ENCODE peak calls at places on chromosomes 5 and 9, in nine cellular contexts. G is left ventricle myocardium inferior, M is tibial nerve, F is fibroblast of lung, L is IMR-90, O is ovary, A is brain microvascular endothelial cell, W is bronchial epithelial cell, C is PC-3. V is an unnamed sample. For H3K27me3, the result is how much of the 10 kb centered on the place peaks cover.

GRCh38 chr9:2153599-2154217 is 138.6 kb downstream of the SMARCA2 start:
- DNase-seq in G (no peak), M (no peak), F (no peak), L (no peak), O (no peak), A (no peak), W (peak), C (no peak), V (no peak)

GRCh38 chr5:135127604-135128240 is 93.7 kb upstream of the PITX1 start:
- DNase-seq in G (no peak), M (no peak), F (peak), L (peak), O (no peak), A (peak), W (peak), C (peak), V (peak)

GRCh38 chr9:100104314-100104713 is 5.3 kb downstream of the INVS start:
- DNase-seq in G (no peak), M (no peak), F (no peak), L (peak), O (no peak), A (peak), W (peak), C (peak), V (no peak)

GRCh38 chr9:131682261-131682660 is 57.6 kb downstream of the RAPGEF1 start:
- DNase-seq in G (no peak), M (no peak), F (no peak), L (no peak), O (no peak), A (no peak), W (no peak), C (no peak), V (no peak)

GRCh38 chr5:40333459-40334241 is 346.1 kb upstream of the PTGER4 start:
- DNase-seq in G (no peak), M (no peak), F (peak), L (peak), O (no peak), A (peak), W (peak), C (peak), V (no peak)

GRCh38 chr9:37239921-37240320 is 119.5 kb downstream of the ZCCHC7 start:
- DNase-seq in G (no peak), M (no peak), F (no peak), L (no peak), O (no peak), A (no peak), W (no peak), C (no peak), V (no peak)

GRCh38 chr5:10352404-10353240 is 873 bp upstream of the MARCHF6 start:
- DNase-seq in G (no peak), M (no peak), F (peak), L (peak), O (no peak), A (peak), W (no peak), C (peak), V (no peak)

GRCh38 chr9:72354704-72355103 is 10.3 kb downstream of the ZFAND5 start:
- DNase-seq in G (no peak), M (no peak), F (no peak), L (no peak), O (no peak), A (no peak), W (no peak), C (no peak), V (no peak)

GRCh38 chr5:98639258-98639657 is 134.2 kb upstream of the RGMB start:
- DNase-seq in G (no peak), M (no peak), F (no peak), L (no peak), O (no peak), A (no peak), W (no peak), C (no peak), V (no peak)

GRCh38 chr5:16508730-16509531 is 43.3 kb upstream of the ZNF622 start:
- DNase-seq in G (peak), M (peak), F (no peak), L (no peak), O (peak), A (no peak), W (peak), C (peak), V (peak)

GRCh38 chr9:17656889-17657288 is 78.0 kb downstream of the SH3GL2 start:
- DNase-seq in G (no peak), M (no peak), F (no peak), L (no peak), O (no peak), A (no peak), W (no peak), C (no peak), V (no peak)

GRCh38 chr9:27379311-27380236 is 82.6 kb upstream of the EQTN start:
- DNase-seq in G (no peak), M (no peak), F (no peak), L (no peak), O (no peak), A (no peak), W (no peak), C (no peak), V (no peak)

GRCh38 chr5:42636425-42636824 is 120.2 kb upstream of the CCDC152 start:
- DNase-seq in G (no peak), M (no peak), F (peak), L (no peak), O (no peak), A (no peak), W (peak), C (peak), V (no peak)

GRCh38 chr9:114784721-114785253 is 21.1 kb downstream of the TNFSF15 start:
- DNase-seq in G (no peak), M (no peak), F (no peak), L (no peak), O (no peak), A (no peak), W (no peak), C (no peak), V (no peak)

GRCh38 chr9:126421567-126422428 is 95.2 kb downstream of the MVB12B start:
- DNase-seq in G (no peak), M (no peak), F (no peak), L (no peak), O (no peak), A (no peak), W (no peak), C (no peak), V (no peak)

GRCh38 chr5:151456321-151456940 is 9.0 kb downstream of the SLC36A1 start:
- DNase-seq in G (no peak), M (no peak), F (no peak), L (no peak), O (no peak), A (no peak), W (no peak), C (no peak), V (no peak)

GRCh38 chr9:135158572-135158937 is 71.1 kb downstream of the OLFM1 start:
- DNase-seq in G (no peak), M (no peak), F (no peak), L (no peak), O (no peak), A (no peak), W (no peak), C (no peak), V (no peak)

GRCh38 chr5:131496400-131496713 is 138.7 kb downstream of the RAPGEF6 start:
- DNase-seq in G (no peak), M (no peak), F (no peak), L (no peak), O (no peak), A (no peak), W (no peak), C (no peak), V (no peak)

GRCh38 chr5:16935271-16936149 is 578 bp downstream of the MYO10 start:
- DNase-seq in G (no peak), M (peak), F (peak), L (no peak), O (peak), A (no peak), W (peak), C (peak), V (peak)

GRCh38 chr9:33142531-33142930 is 24.6 kb downstream of the B4GALT1 start:
- DNase-seq in G (no peak), M (no peak), F (no peak), L (no peak), O (no peak), A (no peak), W (no peak), C (no peak), V (no peak)

GRCh38 chr5:10853144-10853543 is 92.1 kb upstream of the DAP start:
- DNase-seq in G (no peak), M (no peak), F (no peak), L (no peak), O (no peak), A (no peak), W (no peak), C (no peak), V (no peak)

GRCh38 chr5:36688722-36689121 is 82.3 kb downstream of the SLC1A3 start:
- DNase-seq in G (no peak), M (no peak), F (no peak), L (peak), O (no peak), A (no peak), W (peak), C (peak), V (no peak)

GRCh38 chr9:3863114-3863528 is 337.3 kb upstream of the RFX3 start:
- DNase-seq in G (no peak), M (peak), F (peak), L (peak), O (no peak), A (peak), W (peak), C (peak), V (no peak)

GRCh38 chr5:76062502-76062901 is 20.7 kb upstream of the SV2C start:
- DNase-seq in G (no peak), M (no peak), F (no peak), L (no peak), O (no peak), A (no peak), W (no peak), C (no peak), V (no peak)

GRCh38 chr5:157059093-157059539 is at the start of gene HAVCR1:
- DNase-seq in G (no peak), M (no peak), F (no peak), L (no peak), O (no peak), A (no peak), W (no peak), C (no peak), V (no peak)

GRCh38 chr5:165527577-165527976 is 2022.2 kb downstream of the MAT2B start:
- DNase-seq in G (no peak), M (no peak), F (no peak), L (no peak), O (no peak), A (no peak), W (no peak), C (no peak), V (no peak)

GRCh38 chr5:15929616-15930303 is 249.8 kb downstream of the MARCHF11 start:
- DNase-seq in G (no peak), M (no peak), F (peak), L (peak), O (no peak), A (no peak), W (no peak), C (no peak), V (no peak)

GRCh38 chr5:107389769-107390168 is 281.0 kb downstream of the EFNA5 start:
- DNase-seq in G (no peak), M (no peak), F (no peak), L (no peak), O (no peak), A (no peak), W (peak), C (peak), V (no peak)

GRCh38 chr5:150272531-150272930 is 17.0 kb downstream of the CAMK2A start:
- DNase-seq in G (no peak), M (no peak), F (peak), L (peak), O (no peak), A (peak), W (peak), C (peak), V (no peak)

GRCh38 chr9:130263601-130264413 is 1.8 kb upstream of the HMCN2 start:
- DNase-seq in G (no peak), M (no peak), F (no peak), L (no peak), O (no peak), A (no peak), W (peak), C (peak), V (no peak)

GRCh38 chr5:65034029-65034781 is 265.5 kb downstream of the CWC27 start:
- DNase-seq in G (no peak), M (no peak), F (peak), L (no peak), O (no peak), A (no peak), W (no peak), C (no peak), V (peak)

GRCh38 chr9:37987467-37987981 is 81.5 kb downstream of the SHB start:
- DNase-seq in G (peak), M (no peak), F (no peak), L (no peak), O (no peak), A (no peak), W (no peak), C (no peak), V (no peak)

GRCh38 chr9:117411547-117411946 is 3.3 kb downstream of the ASTN2 start:
- DNase-seq in G (no peak), M (peak), F (no peak), L (peak), O (no peak), A (no peak), W (peak), C (peak), V (peak)

GRCh38 chr5:31048282-31048974 is 145.1 kb upstream of the CDH6 start:
- DNase-seq in G (no peak), M (no peak), F (no peak), L (no peak), O (no peak), A (no peak), W (no peak), C (no peak), V (no peak)

GRCh38 chr9:116320180-116320799 is 166.7 kb downstream of the PAPPA start:
- DNase-seq in G (peak), M (no peak), F (no peak), L (no peak), O (no peak), A (no peak), W (no peak), C (no peak), V (no peak)

GRCh38 chr5:55232985-55233928 is at the start of gene CCNO:
- DNase-seq in G (peak), M (peak), F (peak), L (peak), O (peak), A (peak), W (peak), C (peak), V (peak)

GRCh38 chr5:113087994-113088519 is 111.5 kb downstream of the DCP2 start:
- DNase-seq in G (no peak), M (no peak), F (peak), L (no peak), O (no peak), A (no peak), W (no peak), C (no peak), V (no peak)

GRCh38 chr5:78653969-78654368 is 5.4 kb upstream of the LHFPL2 start:
- DNase-seq in G (no peak), M (no peak), F (peak), L (peak), O (no peak), A (no peak), W (no peak), C (peak), V (no peak)

GRCh38 chr5:77957-78804 is 13.8 kb upstream of the PLEKHG4B start:
- DNase-seq in G (peak), M (no peak), F (peak), L (peak), O (no peak), A (peak), W (peak), C (peak), V (peak)

GRCh38 chr9:123925820-123926219 is 4.1 kb downstream of the DENND1A start:
- DNase-seq in G (no peak), M (no peak), F (no peak), L (peak), O (no peak), A (no peak), W (peak), C (peak), V (no peak)

GRCh38 chr9:123925161-123925560 is 4.8 kb downstream of the DENND1A start:
- DNase-seq in G (no peak), M (no peak), F (no peak), L (no peak), O (no peak), A (no peak), W (no peak), C (peak), V (no peak)

GRCh38 chr9:123923884-123924283 is 6.0 kb downstream of the DENND1A start:
- DNase-seq in G (no peak), M (no peak), F (no peak), L (no peak), O (no peak), A (no peak), W (no peak), C (no peak), V (no peak)

GRCh38 chr9:123923377-123923776 is 6.5 kb downstream of the DENND1A start:
- DNase-seq in G (no peak), M (no peak), F (no peak), L (no peak), O (no peak), A (no peak), W (no peak), C (no peak), V (no peak)

DNA sequence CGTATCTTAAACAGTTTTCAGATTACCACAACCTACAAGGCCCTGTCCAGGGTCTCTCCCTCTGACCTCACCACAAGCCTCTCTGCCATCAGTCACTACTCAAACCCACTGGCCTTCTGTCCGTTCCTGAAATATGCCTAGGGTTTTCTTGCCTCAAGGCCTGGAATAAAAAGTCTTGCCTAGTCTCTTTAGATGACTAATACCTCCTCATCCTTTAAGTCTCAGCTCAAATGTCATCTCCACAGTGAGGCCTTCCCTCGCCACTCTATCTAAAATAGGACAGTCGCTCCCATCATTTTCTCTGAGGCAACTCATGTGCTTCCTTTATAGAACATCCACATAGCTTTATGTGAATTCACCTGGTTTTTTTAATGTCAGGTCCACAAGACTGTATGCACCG is 5.2 kb downstream of the DENND1A start:
- DNase-seq in G (no peak), M (no peak), F (no peak), L (no peak), O (no peak), A (no peak), W (no peak), C (peak), V (no peak)
- H3K27me3 ChIP-seq in G (under half), M (under half), F (under half), L (under half), O (under half), A (under half), W (under half), C (under half), V (under half)

DNA sequence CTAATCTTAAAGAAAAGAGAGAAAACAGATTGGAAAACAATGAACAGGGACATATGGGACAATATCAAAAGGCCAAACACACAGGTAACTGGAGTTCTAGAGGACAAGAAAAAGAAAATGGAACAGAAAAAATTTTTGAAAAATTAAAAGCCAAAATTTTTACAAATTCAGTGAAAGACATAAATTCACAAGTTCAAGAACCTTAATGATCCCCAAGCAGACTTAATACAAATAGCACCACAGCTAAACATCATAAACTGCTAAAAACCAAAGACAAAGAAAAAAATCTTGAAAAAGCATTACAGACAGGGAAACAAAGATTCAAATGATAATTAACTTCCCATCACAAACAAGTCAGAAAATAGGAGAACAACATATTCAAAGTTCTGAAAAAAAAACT is 338.5 kb upstream of the SLC30A5 start:
- DNase-seq in G (no peak), M (no peak), F (no peak), L (no peak), O (no peak), A (no peak), W (no peak), C (no peak), V (no peak)
- H3K4me3 ChIP-seq in G (no peak), M (no peak), F (no peak), L (no peak), O (no peak), A (no peak), W (no peak), C (no peak), V (no peak)

GRCh38 chr9:80664327-80665210 is 1024.8 kb downstream of the TLE1 start:
- DNase-seq in G (no peak), M (no peak), F (no peak), L (peak), O (no peak), A (no peak), W (peak), C (peak), V (no peak)
- TF ChIP-seq CTCF in G (no peak), M (no peak), F (no peak), L (no peak), O (no peak), A (no peak), W (peak), C (peak), V (no peak)

DNA sequence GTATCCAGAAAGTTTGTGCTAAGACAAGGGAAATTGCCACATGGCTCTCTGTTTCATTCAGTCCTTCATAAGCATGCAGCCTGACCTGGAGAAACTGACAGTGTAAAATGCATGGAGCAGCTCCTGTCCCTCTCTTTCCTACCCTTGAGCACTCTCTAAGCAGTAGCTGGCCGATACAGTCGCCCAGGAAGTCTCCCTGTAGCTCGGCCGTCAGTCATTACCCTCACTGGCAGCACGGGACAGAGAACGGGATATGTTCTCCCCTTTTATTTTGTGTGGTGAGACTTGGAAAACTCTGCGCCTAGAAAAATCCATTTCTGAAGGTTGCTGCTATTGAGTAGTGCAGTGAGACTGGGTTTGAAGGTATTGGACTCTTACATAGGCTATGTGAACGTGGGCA is 56.8 kb upstream of the KCNMB1 start:
- DNase-seq in G (no peak), M (no peak), F (no peak), L (no peak), O (no peak), A (no peak), W (no peak), C (no peak), V (no peak)
- H3K27me3 ChIP-seq in G (under half), M (under half), F (under half), L (under half), O (under half), A (under half), W (under half), C (under half), V (under half)

GRCh38 chr5:179326176-179326997 is 18.9 kb downstream of the ADAMTS2 start:
- DNase-seq in G (peak), M (peak), F (peak), L (peak), O (peak), A (no peak), W (no peak), C (no peak), V (no peak)
- H3K4me3 ChIP-seq in G (no peak), M (no peak), F (no peak), L (no peak), O (no peak), A (no peak), W (no peak), C (no peak), V (no peak)